ENCODE peak calls at places on chromosomes 4 and X, in four cellular contexts. C is K562, F is HepG2, Z is GM12878. M is an unnamed sample.

GRCh38 chr4:183139972-183140570 is 41.0 kb downstream of the WWC2 start:
- DNase-seq in C (no peak), F (peak; percentile 77), Z (no peak), M (no peak)

GRCh38 chrX:7546551-7547080 is 296.4 kb upstream of the VCX start:
- DNase-seq in C (no peak), F (no peak), Z (no peak), M (no peak)

GRCh38 chr4:173652283-173652931 is 122.4 kb upstream of the HAND2 start:
- DNase-seq in C (no peak), F (no peak), Z (no peak), M (no peak)

GRCh38 chr4:123746981-123747380 is 350.4 kb downstream of the SPRY1 start:
- DNase-seq in C (no peak), F (no peak), Z (no peak), M (no peak)

GRCh38 chr4:5276475-5277045 is 225.3 kb downstream of the STK32B start:
- DNase-seq in C (no peak), F (no peak), Z (no peak), M (no peak)

GRCh38 chrX:55524487-55524886 is 34.8 kb upstream of the USP51 start:
- DNase-seq in C (peak; percentile 11), F (peak; percentile 0), Z (no peak), M (no peak)

GRCh38 chr4:88382621-88383020 is 4.0 kb downstream of the HERC6 start:
- DNase-seq in C (no peak), F (no peak), Z (peak; percentile 84), M (no peak)

GRCh38 chr4:1011022-1011694 is at the start of gene FGFRL1:
- DNase-seq in C (peak; percentile 95), F (peak; percentile 70), Z (no peak), M (peak; percentile 79)

GRCh38 chrX:9876205-9876604 is 90.0 kb downstream of the SHROOM2 start:
- DNase-seq in C (no peak), F (no peak), Z (no peak), M (no peak)

GRCh38 chr4:98527528-98527927 is 130.9 kb downstream of the TSPAN5 start:
- DNase-seq in C (no peak), F (no peak), Z (no peak), M (no peak)

GRCh38 chr4:98521486-98521885 is 136.9 kb downstream of the TSPAN5 start:
- DNase-seq in C (no peak), F (no peak), Z (no peak), M (no peak)

GRCh38 chr4:98522603-98523395 is 135.6 kb downstream of the TSPAN5 start:
- DNase-seq in C (no peak), F (peak; percentile 35), Z (no peak), M (no peak)

GRCh38 chr4:98522062-98522461 is 136.3 kb downstream of the TSPAN5 start:
- DNase-seq in C (no peak), F (no peak), Z (no peak), M (no peak)

GRCh38 chr4:98524271-98524670 is 134.1 kb downstream of the TSPAN5 start:
- DNase-seq in C (no peak), F (no peak), Z (no peak), M (no peak)
- TF ChIP-seq MAX in C (no peak), F (no peak), Z (no peak), M (no peak)

DNA sequence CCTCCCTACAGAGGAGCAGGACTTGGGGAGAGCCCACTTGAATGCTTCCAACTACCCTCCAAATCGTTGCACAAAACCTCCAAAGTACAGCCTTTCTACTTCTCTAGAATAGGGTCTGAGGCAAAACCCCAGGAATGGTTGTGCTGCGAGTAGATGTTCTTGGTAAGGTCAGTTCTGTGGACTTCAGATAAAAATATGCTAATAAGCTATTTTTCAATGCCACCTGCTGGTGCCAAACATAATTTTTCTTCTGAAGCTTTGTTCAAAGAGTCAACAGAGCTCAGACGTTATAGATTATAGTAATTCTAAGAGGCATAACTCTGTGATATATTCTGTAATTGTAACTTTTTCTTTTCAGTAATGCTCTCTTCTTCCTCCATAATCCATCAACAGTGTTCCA is 425.7 kb downstream of the GPAT3 start:
- DNase-seq in C (peak; percentile 1), F (no peak), Z (no peak), M (no peak)
- TF ChIP-seq ZBTB33 in C (no peak), F (no peak), Z (no peak), M (no peak)

DNA sequence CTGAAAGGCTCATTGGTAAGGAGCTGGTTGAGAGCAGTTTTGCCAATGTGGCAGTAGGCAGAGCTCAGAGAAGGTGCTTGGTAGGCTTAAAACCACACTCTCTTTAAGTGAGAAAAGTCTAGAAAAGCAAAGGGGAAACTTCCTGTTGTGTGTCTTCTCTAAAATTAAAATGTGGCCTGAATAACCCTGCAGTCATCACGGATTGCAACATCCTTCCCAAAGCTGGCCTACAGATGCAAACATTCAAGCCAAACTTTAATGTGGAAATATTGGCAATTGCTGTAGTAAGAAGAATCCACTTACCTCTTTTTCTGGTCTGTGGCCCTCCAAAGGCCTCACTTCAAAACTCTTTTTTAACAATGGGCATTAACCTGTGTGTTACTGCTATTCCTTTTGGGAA is 348.5 kb downstream of the OPHN1 start:
- DNase-seq in C (no peak), F (no peak), Z (no peak), M (no peak)
- TF ChIP-seq RFX5 in C (no peak), F (no peak), Z (no peak), M (no peak)

GRCh38 chrX:24266996-24267395 is 46.9 kb downstream of the SUPT20HL2 start:
- DNase-seq in C (no peak), F (no peak), Z (no peak), M (no peak)
- TF ChIP-seq MAX in C (no peak), F (no peak), Z (no peak), M (no peak)

GRCh38 chrX:429266-429825 is 42.6 kb upstream of the PPP2R3B start:
- DNase-seq in C (no peak), F (no peak), Z (no peak), M (no peak)
- TF ChIP-seq ZBTB33 in C (no peak), F (no peak), Z (no peak), M (no peak)

DNA sequence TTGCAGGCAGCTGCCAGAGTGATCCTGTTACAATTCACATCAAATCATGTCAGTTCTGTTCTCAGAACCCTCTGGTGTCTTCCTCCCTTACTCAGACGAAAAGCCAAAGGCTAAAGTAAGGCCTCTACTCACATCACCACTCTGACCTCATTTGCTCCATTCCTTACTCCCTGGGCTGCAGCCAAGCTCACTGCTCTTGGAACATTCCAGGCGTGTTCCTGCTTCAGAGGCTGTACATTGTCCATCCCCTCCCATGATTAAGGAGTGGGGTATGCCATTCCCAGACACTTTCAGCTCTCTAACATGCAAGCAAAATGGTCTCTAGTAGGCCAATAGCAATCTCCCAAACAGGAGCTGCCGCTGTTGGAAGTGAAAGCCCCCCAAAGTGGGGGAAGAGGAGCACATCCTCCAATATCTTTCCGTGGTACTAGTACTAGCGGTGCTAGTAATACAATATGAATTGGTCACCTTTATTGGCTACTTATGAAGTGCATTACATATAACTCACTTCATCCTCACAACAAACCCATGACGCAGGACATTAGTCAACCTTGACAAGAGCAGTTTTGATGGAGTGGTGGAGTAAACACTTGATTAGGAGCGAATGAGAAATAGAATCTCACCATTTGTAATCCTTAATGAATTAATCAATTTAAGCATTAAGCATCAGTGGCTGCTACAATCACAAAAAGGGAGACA is 15.0 kb downstream of the GAB3 start:
- DNase-seq in C (no peak), F (no peak), Z (no peak), M (no peak)
- TF ChIP-seq RFX5 in C (no peak), F (no peak), Z (no peak), M (no peak)

DNA sequence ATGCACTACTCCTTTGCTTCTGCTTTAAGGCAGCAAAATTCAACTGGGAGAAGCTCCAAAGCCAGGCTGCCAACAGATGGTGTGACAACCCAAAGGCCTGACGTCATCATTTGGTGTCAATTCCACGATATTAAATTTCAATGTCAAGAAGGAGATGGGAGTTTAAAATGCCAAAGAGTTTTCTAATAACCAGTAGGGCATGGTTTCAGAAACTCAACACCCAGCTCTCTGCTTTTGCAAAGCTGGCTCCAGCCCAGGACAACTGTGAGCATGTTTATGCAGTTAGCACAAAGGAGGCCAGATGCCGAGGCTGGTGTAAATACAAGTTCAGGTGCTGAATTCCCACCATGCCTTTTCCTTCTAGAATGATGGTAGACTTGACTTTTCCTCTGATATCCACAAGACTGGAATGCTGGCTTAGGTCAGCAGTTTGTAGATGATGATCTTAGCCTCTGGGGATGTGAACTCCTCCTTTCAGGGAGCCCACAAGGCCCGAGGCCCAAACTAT is 67.3 kb downstream of the AFAP1 start:
- DNase-seq in C (no peak), F (no peak), Z (no peak), M (no peak)
- TF ChIP-seq MAX in C (no peak), F (no peak), Z (no peak), M (peak; percentile 75)

DNA sequence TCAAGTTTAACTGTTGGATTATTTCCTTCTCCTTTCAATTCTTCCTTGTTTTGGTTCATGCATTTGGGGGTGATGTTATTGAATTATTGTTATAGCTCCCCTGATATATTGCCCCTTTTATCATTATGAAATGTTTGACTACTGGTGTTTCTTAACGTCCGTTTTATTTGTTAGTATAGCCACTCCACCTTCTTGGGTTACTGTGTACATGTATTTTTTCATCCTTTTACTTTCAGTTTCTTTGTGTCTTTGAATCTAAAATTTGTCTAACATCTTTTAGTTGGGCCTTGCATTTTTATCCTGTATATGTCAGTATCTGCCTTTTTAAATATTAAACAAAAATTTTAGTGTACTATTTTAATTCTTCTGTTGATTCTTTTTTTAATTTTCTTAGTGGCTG is 88.7 kb downstream of the TNIP2 start:
- DNase-seq in C (no peak), F (no peak), Z (no peak), M (no peak)
- TF ChIP-seq ZBTB33 in C (no peak), F (no peak), Z (no peak), M (no peak)

DNA sequence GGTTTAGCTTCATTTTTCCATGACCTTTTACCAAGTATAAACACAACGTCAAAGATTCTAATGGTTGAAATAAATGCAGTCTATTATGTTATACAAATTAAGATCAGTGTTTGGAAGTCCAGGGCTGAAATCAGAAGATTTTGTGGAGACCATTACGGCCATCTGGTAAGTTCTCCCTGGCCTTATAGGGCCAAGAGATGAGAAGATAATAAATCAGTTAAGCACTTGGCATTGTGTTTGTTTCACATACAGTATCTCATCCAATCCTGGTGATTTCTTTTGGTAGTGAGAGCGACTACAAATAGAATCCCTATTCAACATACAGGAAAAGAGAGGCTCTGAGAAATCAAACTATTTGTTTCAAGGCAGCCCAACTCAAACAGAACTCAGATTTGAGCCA is 425.9 kb downstream of the PACRGL start:
- DNase-seq in C (no peak), F (no peak), Z (no peak), M (peak; percentile 13)
- TF ChIP-seq RFX5 in C (no peak), F (no peak), Z (no peak), M (no peak)